ENCODE peak calls at places on chromosomes 6 and 20, in four cellular contexts. One of them, this sample, is unnamed.

GRCh38 chr6:64330694-64331309 is 695.2 kb downstream of the PHF3 start:
- DNase-seq in kidney: peak; percentile 71
- DNase-seq in PC-9: peak; percentile 51
- DNase-seq in SK-N-MC: peak; percentile 44
- DNase-seq in this sample: no peak

GRCh38 chr6:3822747-3823445 is 26.3 kb upstream of the FAM50B start:
- DNase-seq in kidney: no peak
- DNase-seq in PC-9: peak; percentile 50
- DNase-seq in SK-N-MC: no peak
- DNase-seq in this sample: no peak

GRCh38 chr6:135703621-135704020 is 147.9 kb upstream of the PDE7B start:
- DNase-seq in kidney: no peak
- DNase-seq in PC-9: no peak
- DNase-seq in SK-N-MC: no peak
- DNase-seq in this sample: no peak

GRCh38 chr20:23668477-23668951 is 20.3 kb downstream of the CST4 start:
- DNase-seq in kidney: no peak
- DNase-seq in PC-9: peak; percentile 66
- DNase-seq in SK-N-MC: no peak
- DNase-seq in this sample: peak; percentile 54

GRCh38 chr6:90144396-90144795 is 152.2 kb downstream of the BACH2 start:
- DNase-seq in kidney: no peak
- DNase-seq in PC-9: no peak
- DNase-seq in SK-N-MC: no peak
- DNase-seq in this sample: no peak

GRCh38 chr20:19588731-19589130 is 169.3 kb upstream of the RIN2 start:
- DNase-seq in kidney: no peak
- DNase-seq in PC-9: no peak
- DNase-seq in SK-N-MC: no peak
- DNase-seq in this sample: no peak

GRCh38 chr20:47727170-47727880 is 58.0 kb downstream of the SULF2 start:
- DNase-seq in kidney: peak; percentile 79
- DNase-seq in PC-9: no peak
- DNase-seq in SK-N-MC: no peak
- DNase-seq in this sample: no peak

GRCh38 chr6:106439459-106439858 is 78.9 kb downstream of the CRYBG1 start:
- DNase-seq in kidney: no peak
- DNase-seq in PC-9: no peak
- DNase-seq in SK-N-MC: no peak
- DNase-seq in this sample: no peak

GRCh38 chr20:25281541-25281991 is 33.7 kb downstream of the PYGB start:
- DNase-seq in kidney: peak; percentile 71
- DNase-seq in PC-9: no peak
- DNase-seq in SK-N-MC: no peak
- DNase-seq in this sample: no peak

GRCh38 chr6:73610444-73611275 is 43.1 kb downstream of the SLC17A5 start:
- DNase-seq in kidney: no peak
- DNase-seq in PC-9: no peak
- DNase-seq in SK-N-MC: no peak
- DNase-seq in this sample: peak; percentile 18

GRCh38 chr6:21593412-21593926 is at the start of gene SOX4:
- DNase-seq in kidney: peak; percentile 95
- DNase-seq in PC-9: peak; percentile 91
- DNase-seq in SK-N-MC: peak; percentile 99
- DNase-seq in this sample: peak; percentile 93

GRCh38 chr6:52540286-52540902 is 36.5 kb downstream of the TRAM2 start:
- DNase-seq in kidney: no peak
- DNase-seq in PC-9: no peak
- DNase-seq in SK-N-MC: no peak
- DNase-seq in this sample: no peak

GRCh38 chr6:36666726-36667591 is 11.6 kb upstream of the CDKN1A start:
- DNase-seq in kidney: peak; percentile 94
- DNase-seq in PC-9: peak; percentile 87
- DNase-seq in SK-N-MC: no peak
- DNase-seq in this sample: peak; percentile 59

GRCh38 chr6:31272431-31272830 is 539 bp upstream of the HLA-C start:
- DNase-seq in kidney: no peak
- DNase-seq in PC-9: no peak
- DNase-seq in SK-N-MC: no peak
- DNase-seq in this sample: no peak

GRCh38 chr20:9172908-9173307 is 104.0 kb downstream of the PLCB4 start:
- DNase-seq in kidney: no peak
- DNase-seq in PC-9: no peak
- DNase-seq in SK-N-MC: no peak
- DNase-seq in this sample: no peak

GRCh38 chr6:125358898-125359297 is 57.1 kb upstream of the HDDC2 start:
- DNase-seq in kidney: no peak
- DNase-seq in PC-9: no peak
- DNase-seq in SK-N-MC: no peak
- DNase-seq in this sample: no peak

GRCh38 chr6:16504608-16505007 is 256.7 kb downstream of the ATXN1 start:
- DNase-seq in kidney: no peak
- DNase-seq in PC-9: no peak
- DNase-seq in SK-N-MC: no peak
- DNase-seq in this sample: no peak

GRCh38 chr6:101114703-101115102 is 233.6 kb upstream of the ASCC3 start:
- DNase-seq in kidney: no peak
- DNase-seq in PC-9: peak; percentile 4
- DNase-seq in SK-N-MC: peak; percentile 79
- DNase-seq in this sample: peak; percentile 18

GRCh38 chr20:40431611-40432010 is 257.4 kb downstream of the MAFB start:
- DNase-seq in kidney: no peak
- DNase-seq in PC-9: no peak
- DNase-seq in SK-N-MC: no peak
- DNase-seq in this sample: no peak

GRCh38 chr20:7180261-7181045 is 413.0 kb downstream of the BMP2 start:
- DNase-seq in kidney: no peak
- DNase-seq in PC-9: no peak
- DNase-seq in SK-N-MC: no peak
- DNase-seq in this sample: no peak

GRCh38 chr20:34907616-34908469 is 31.4 kb downstream of the ACSS2 start:
- DNase-seq in kidney: peak; percentile 88
- DNase-seq in PC-9: peak; percentile 86
- DNase-seq in SK-N-MC: peak; percentile 98
- DNase-seq in this sample: peak; percentile 90

GRCh38 chr6:28948782-28949486 is 25.1 kb upstream of the TRIM27 start:
- DNase-seq in kidney: no peak
- DNase-seq in PC-9: no peak
- DNase-seq in SK-N-MC: no peak
- DNase-seq in this sample: no peak

GRCh38 chr6:52975580-52975979 is 19.5 kb downstream of the GSTA4 start:
- DNase-seq in kidney: no peak
- DNase-seq in PC-9: no peak
- DNase-seq in SK-N-MC: no peak
- DNase-seq in this sample: no peak

GRCh38 chr6:11346516-11346915 is 114.0 kb upstream of the NEDD9 start:
- DNase-seq in kidney: no peak
- DNase-seq in PC-9: no peak
- DNase-seq in SK-N-MC: no peak
- DNase-seq in this sample: no peak

GRCh38 chr20:8909596-8909995 is 159.3 kb upstream of the PLCB4 start:
- DNase-seq in kidney: no peak
- DNase-seq in PC-9: no peak
- DNase-seq in SK-N-MC: no peak
- DNase-seq in this sample: no peak

GRCh38 chr6:8047466-8048292 is 16.5 kb downstream of the BLOC1S5 start:
- DNase-seq in kidney: no peak
- DNase-seq in PC-9: no peak
- DNase-seq in SK-N-MC: no peak
- DNase-seq in this sample: no peak

GRCh38 chr6:24721461-24722215 is 2.7 kb upstream of the C6orf62 start:
- DNase-seq in kidney: no peak
- DNase-seq in PC-9: no peak
- DNase-seq in SK-N-MC: no peak
- DNase-seq in this sample: no peak

GRCh38 chr6:88665131-88665530 is 298.3 kb downstream of the RNGTT start:
- DNase-seq in kidney: no peak
- DNase-seq in PC-9: no peak
- DNase-seq in SK-N-MC: no peak
- DNase-seq in this sample: no peak
- H3K9me3 ChIP-seq in kidney: peaks cover 18% of the 10 kb centered on the region
- H3K9me3 ChIP-seq in PC-9: no peaks in the 10 kb centered on the region
- H3K9me3 ChIP-seq in SK-N-MC: peaks cover 3% of the 10 kb centered on the region
- H3K9me3 ChIP-seq in this sample: no peaks in the 10 kb centered on the region

GRCh38 chr6:143664171-143664570 is 13.6 kb upstream of the PHACTR2 start:
- DNase-seq in kidney: no peak
- DNase-seq in PC-9: no peak
- DNase-seq in SK-N-MC: no peak
- DNase-seq in this sample: no peak
- H3K9me3 ChIP-seq in kidney: peaks cover 6% of the 10 kb centered on the region
- H3K9me3 ChIP-seq in PC-9: peaks cover 3% of the 10 kb centered on the region
- H3K9me3 ChIP-seq in SK-N-MC: no peaks in the 10 kb centered on the region
- H3K9me3 ChIP-seq in this sample: no peaks in the 10 kb centered on the region

GRCh38 chr6:168045141-168045691 is 33.8 kb downstream of the FRMD1 start:
- DNase-seq in kidney: peak; percentile 66
- DNase-seq in PC-9: no peak
- DNase-seq in SK-N-MC: no peak
- DNase-seq in this sample: no peak

GRCh38 chr6:168043193-168043847 is 35.7 kb downstream of the FRMD1 start:
- DNase-seq in kidney: no peak
- DNase-seq in PC-9: no peak
- DNase-seq in SK-N-MC: no peak
- DNase-seq in this sample: no peak

GRCh38 chr6:168044521-168045130 is 34.4 kb downstream of the FRMD1 start:
- DNase-seq in kidney: no peak
- DNase-seq in PC-9: no peak
- DNase-seq in SK-N-MC: no peak
- DNase-seq in this sample: no peak

GRCh38 chr6:168042426-168043192 is 36.4 kb downstream of the FRMD1 start:
- DNase-seq in kidney: no peak
- DNase-seq in PC-9: no peak
- DNase-seq in SK-N-MC: no peak
- DNase-seq in this sample: no peak

GRCh38 chr6:168043848-168044415 is 35.1 kb downstream of the FRMD1 start:
- DNase-seq in kidney: no peak
- DNase-seq in PC-9: no peak
- DNase-seq in SK-N-MC: no peak
- DNase-seq in this sample: no peak
- H3K9me3 ChIP-seq in kidney: peaks cover 21% of the 10 kb centered on the region
- H3K9me3 ChIP-seq in PC-9: peaks cover 4% of the 10 kb centered on the region
- H3K9me3 ChIP-seq in SK-N-MC: peaks cover 10% of the 10 kb centered on the region
- H3K9me3 ChIP-seq in this sample: no peaks in the 10 kb centered on the region

DNA sequence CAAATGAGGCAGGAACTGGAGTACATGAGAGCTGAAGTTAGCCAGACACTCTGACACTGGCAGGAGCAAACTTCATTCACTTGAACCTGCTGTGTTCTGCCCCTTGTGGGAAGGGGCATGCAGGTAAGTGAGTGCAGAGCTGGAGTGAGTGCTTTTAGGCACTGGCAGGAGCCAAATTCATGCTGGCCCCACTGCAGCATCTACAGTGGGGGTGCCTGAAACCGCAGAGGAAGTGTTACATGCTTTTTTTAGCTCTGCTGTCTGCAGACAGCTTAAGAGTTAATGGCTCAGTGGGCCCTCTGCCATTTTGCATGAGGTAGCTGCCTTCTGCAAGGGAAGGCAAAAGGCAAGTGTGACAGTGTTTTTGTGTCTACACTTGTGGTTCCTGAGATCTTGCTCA is 167.9 kb upstream of the SYNCRIP start:
- DNase-seq in kidney: no peak
- DNase-seq in PC-9: no peak
- DNase-seq in SK-N-MC: no peak
- DNase-seq in this sample: no peak
- H3K9me3 ChIP-seq in kidney: peaks cover 6% of the 10 kb centered on the region
- H3K9me3 ChIP-seq in PC-9: no peaks in the 10 kb centered on the region
- H3K9me3 ChIP-seq in SK-N-MC: no peaks in the 10 kb centered on the region
- H3K9me3 ChIP-seq in this sample: no peaks in the 10 kb centered on the region

GRCh38 chr6:168384045-168385038 is 56.6 kb upstream of the SMOC2 start:
- DNase-seq in kidney: peak; percentile 42
- DNase-seq in PC-9: no peak
- DNase-seq in SK-N-MC: no peak
- DNase-seq in this sample: no peak
- H3K9me3 ChIP-seq in kidney: no peaks in the 10 kb centered on the region
- H3K9me3 ChIP-seq in PC-9: no peaks in the 10 kb centered on the region
- H3K9me3 ChIP-seq in SK-N-MC: no peaks in the 10 kb centered on the region
- H3K9me3 ChIP-seq in this sample: peaks cover 8% of the 10 kb centered on the region

GRCh38 chr20:31475032-31475431 is at the start of the genes DEFB124 and REM1:
- DNase-seq in kidney: peak; percentile 79
- DNase-seq in PC-9: no peak
- DNase-seq in SK-N-MC: no peak
- DNase-seq in this sample: no peak

GRCh38 chr20:31473331-31474096 is 1.4 kb downstream of the DEFB124 start:
- DNase-seq in kidney: no peak
- DNase-seq in PC-9: no peak
- DNase-seq in SK-N-MC: no peak
- DNase-seq in this sample: no peak

GRCh38 chr20:31475472-31476312 is 604 bp downstream of the REM1 start:
- DNase-seq in kidney: no peak
- DNase-seq in PC-9: no peak
- DNase-seq in SK-N-MC: no peak
- DNase-seq in this sample: no peak

GRCh38 chr20:31472395-31473330 is 2.3 kb downstream of the DEFB124 start:
- DNase-seq in kidney: no peak
- DNase-seq in PC-9: no peak
- DNase-seq in SK-N-MC: no peak
- DNase-seq in this sample: no peak

GRCh38 chr20:31474097-31474436 is 860 bp downstream of the DEFB124 start:
- DNase-seq in kidney: no peak
- DNase-seq in PC-9: no peak
- DNase-seq in SK-N-MC: no peak
- DNase-seq in this sample: no peak
- H3K9me3 ChIP-seq in kidney: no peaks in the 10 kb centered on the region
- H3K9me3 ChIP-seq in PC-9: no peaks in the 10 kb centered on the region
- H3K9me3 ChIP-seq in SK-N-MC: no peaks in the 10 kb centered on the region
- H3K9me3 ChIP-seq in this sample: no peaks in the 10 kb centered on the region

DNA sequence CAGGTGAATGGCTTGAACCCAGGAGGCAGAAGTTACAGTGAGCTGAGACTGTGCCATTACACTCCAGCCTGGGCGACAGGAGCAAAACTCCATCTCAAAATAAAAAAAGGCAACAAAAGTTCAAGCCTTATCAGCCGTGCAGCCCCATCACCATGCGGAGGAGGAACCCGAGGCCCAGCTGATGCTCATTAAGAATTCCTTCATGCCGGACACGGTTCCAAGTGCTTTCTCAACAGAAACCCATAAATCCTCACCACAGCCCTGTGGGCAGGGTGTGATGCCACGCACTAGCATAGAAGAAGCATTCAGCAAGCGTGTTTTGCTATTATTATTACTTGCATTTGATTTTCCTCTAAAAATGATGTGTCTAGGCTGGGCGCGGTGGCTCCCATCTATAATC is 56.3 kb downstream of the PREX1 start:
- DNase-seq in kidney: no peak
- DNase-seq in PC-9: no peak
- DNase-seq in SK-N-MC: no peak
- DNase-seq in this sample: no peak
- H3K9me3 ChIP-seq in kidney: no peaks in the 10 kb centered on the region
- H3K9me3 ChIP-seq in PC-9: no peaks in the 10 kb centered on the region
- H3K9me3 ChIP-seq in SK-N-MC: no peaks in the 10 kb centered on the region
- H3K9me3 ChIP-seq in this sample: no peaks in the 10 kb centered on the region

GRCh38 chr20:15676815-15677214 is 896.4 kb downstream of the KIF16B start:
- DNase-seq in kidney: no peak
- DNase-seq in PC-9: no peak
- DNase-seq in SK-N-MC: no peak
- DNase-seq in this sample: no peak
- H3K9me3 ChIP-seq in kidney: no peaks in the 10 kb centered on the region
- H3K9me3 ChIP-seq in PC-9: no peaks in the 10 kb centered on the region
- H3K9me3 ChIP-seq in SK-N-MC: peaks cover 5% of the 10 kb centered on the region
- H3K9me3 ChIP-seq in this sample: no peaks in the 10 kb centered on the region

GRCh38 chr20:56178219-56178618 is 70.3 kb upstream of the MC3R start:
- DNase-seq in kidney: no peak
- DNase-seq in PC-9: no peak
- DNase-seq in SK-N-MC: no peak
- DNase-seq in this sample: no peak
- H3K9me3 ChIP-seq in kidney: no peaks in the 10 kb centered on the region
- H3K9me3 ChIP-seq in PC-9: no peaks in the 10 kb centered on the region
- H3K9me3 ChIP-seq in SK-N-MC: no peaks in the 10 kb centered on the region
- H3K9me3 ChIP-seq in this sample: no peaks in the 10 kb centered on the region

GRCh38 chr6:148693882-148694484 is 52.8 kb upstream of the UST start:
- DNase-seq in kidney: no peak
- DNase-seq in PC-9: no peak
- DNase-seq in SK-N-MC: no peak
- DNase-seq in this sample: no peak
- H3K9me3 ChIP-seq in kidney: no peaks in the 10 kb centered on the region
- H3K9me3 ChIP-seq in PC-9: no peaks in the 10 kb centered on the region
- H3K9me3 ChIP-seq in SK-N-MC: no peaks in the 10 kb centered on the region
- H3K9me3 ChIP-seq in this sample: no peaks in the 10 kb centered on the region

This sample was measured in HCT116.